ENCODE peak calls at places on chromosomes 11 and 22, in five cellular contexts. One of them, this sample, is unnamed.

GRCh38 chr22:38700271-38700788 is 413 bp downstream of the JOSD1 start:
- DNase-seq in lung microvascular endothelial cell: no peak
- DNase-seq in AG08396: peak
- DNase-seq in G401: peak
- DNase-seq in RCC 7860: peak
- DNase-seq in this sample: no peak

GRCh38 chr11:20618083-20618482 is 18.7 kb downstream of the SLC6A5 start:
- DNase-seq in RCC 7860: no peak
- DNase-seq in AG08396: no peak
- DNase-seq in lung microvascular endothelial cell: no peak
- DNase-seq in G401: no peak
- DNase-seq in this sample: no peak

GRCh38 chr11:17839973-17840611 is 105.5 kb downstream of the KCNC1 start:
- DNase-seq in lung microvascular endothelial cell: no peak
- DNase-seq in AG08396: no peak
- DNase-seq in G401: no peak
- DNase-seq in RCC 7860: no peak
- DNase-seq in this sample: no peak

GRCh38 chr11:133903056-133903455 is 53.7 kb downstream of the IGSF9B start:
- DNase-seq in RCC 7860: no peak
- DNase-seq in AG08396: no peak
- DNase-seq in lung microvascular endothelial cell: no peak
- DNase-seq in G401: no peak
- DNase-seq in this sample: no peak

GRCh38 chr22:27879923-27880322 is 39.1 kb downstream of the PITPNB start:
- DNase-seq in RCC 7860: peak
- DNase-seq in G401: peak
- DNase-seq in AG08396: peak
- DNase-seq in lung microvascular endothelial cell: peak
- DNase-seq in this sample: no peak

GRCh38 chr11:87259731-87260130 is 222.0 kb downstream of the TMEM135 start:
- DNase-seq in lung microvascular endothelial cell: no peak
- DNase-seq in G401: no peak
- DNase-seq in AG08396: no peak
- DNase-seq in RCC 7860: no peak
- DNase-seq in this sample: no peak

GRCh38 chr11:14443642-14444041 is 56.0 kb downstream of the COPB1 start:
- DNase-seq in lung microvascular endothelial cell: no peak
- DNase-seq in RCC 7860: peak
- DNase-seq in AG08396: no peak
- DNase-seq in G401: peak
- DNase-seq in this sample: no peak

GRCh38 chr22:48572951-48573350 is 1254.7 kb downstream of the BRD1 start:
- DNase-seq in lung microvascular endothelial cell: no peak
- DNase-seq in AG08396: no peak
- DNase-seq in RCC 7860: no peak
- DNase-seq in G401: no peak
- DNase-seq in this sample: no peak

GRCh38 chr11:61959678-61960077 is 7.8 kb downstream of the FTH1 start:
- DNase-seq in AG08396: no peak
- DNase-seq in G401: no peak
- DNase-seq in lung microvascular endothelial cell: no peak
- DNase-seq in RCC 7860: no peak
- DNase-seq in this sample: no peak

GRCh38 chr11:93639548-93639947 is 21.9 kb upstream of the CEP295 start:
- DNase-seq in RCC 7860: no peak
- DNase-seq in AG08396: no peak
- DNase-seq in G401: no peak
- DNase-seq in lung microvascular endothelial cell: no peak
- DNase-seq in this sample: no peak

GRCh38 chr11:127066426-127067090 is 66.0 kb upstream of the KIRREL3 start:
- DNase-seq in lung microvascular endothelial cell: no peak
- DNase-seq in RCC 7860: no peak
- DNase-seq in G401: no peak
- DNase-seq in AG08396: no peak
- DNase-seq in this sample: no peak

GRCh38 chr11:66530927-66531722 is 14.7 kb downstream of the ZDHHC24 start:
- DNase-seq in AG08396: no peak
- DNase-seq in lung microvascular endothelial cell: no peak
- DNase-seq in G401: no peak
- DNase-seq in RCC 7860: no peak
- DNase-seq in this sample: no peak

GRCh38 chr11:80118071-80118470 is 677.2 kb upstream of the TENM4 start:
- DNase-seq in lung microvascular endothelial cell: no peak
- DNase-seq in RCC 7860: no peak
- DNase-seq in G401: no peak
- DNase-seq in AG08396: no peak
- DNase-seq in this sample: no peak

GRCh38 chr11:107139396-107139795 is 121.1 kb upstream of the GUCY1A2 start:
- DNase-seq in RCC 7860: no peak
- DNase-seq in G401: peak
- DNase-seq in lung microvascular endothelial cell: no peak
- DNase-seq in AG08396: no peak
- DNase-seq in this sample: no peak

GRCh38 chr11:46675949-46676348 is 24.5 kb downstream of the ARHGAP1 start:
- DNase-seq in AG08396: no peak
- DNase-seq in RCC 7860: no peak
- DNase-seq in lung microvascular endothelial cell: no peak
- DNase-seq in G401: no peak
- DNase-seq in this sample: no peak

GRCh38 chr11:2482745-2483144 is 37.9 kb downstream of the KCNQ1 start:
- DNase-seq in RCC 7860: no peak
- DNase-seq in AG08396: no peak
- DNase-seq in lung microvascular endothelial cell: no peak
- DNase-seq in G401: no peak
- DNase-seq in this sample: no peak

GRCh38 chr11:133810179-133810550 is 35.1 kb downstream of the SPATA19 start:
- DNase-seq in AG08396: no peak
- DNase-seq in RCC 7860: no peak
- DNase-seq in lung microvascular endothelial cell: no peak
- DNase-seq in G401: peak
- DNase-seq in this sample: no peak

GRCh38 chr11:76596652-76597051 is 73.9 kb downstream of the LRRC32 start:
- DNase-seq in G401: no peak
- DNase-seq in lung microvascular endothelial cell: no peak
- DNase-seq in RCC 7860: no peak
- DNase-seq in AG08396: no peak
- DNase-seq in this sample: no peak